ENCODE peak calls at places on chromosomes 2 and 18, in four cellular contexts. One of them, this sample, is unnamed.

GRCh38 chr2:144217853-144218633 is 301.9 kb downstream of the ZEB2 start:
- DNase-seq in stimulated activated CD4-positive, alpha-beta T cell treated with anti-CD3 and anti-CD28 coated beads, Interleukin-1b, Interleukin-23, amount 100 ng/mL, for 4 hours: no peak
- DNase-seq in pulmonary artery endothelial cell: no peak
- DNase-seq in GM10248: no peak
- DNase-seq in this sample: no peak

GRCh38 chr2:148658807-148659722 is 14.5 kb downstream of the EPC2 start:
- DNase-seq in stimulated activated CD4-positive, alpha-beta T cell treated with anti-CD3 and anti-CD28 coated beads, Interleukin-1b, Interleukin-23, amount 100 ng/mL, for 4 hours: no peak
- DNase-seq in pulmonary artery endothelial cell: peak; percentile 37
- DNase-seq in GM10248: peak; percentile 27
- DNase-seq in this sample: peak; percentile 79

GRCh38 chr2:174949988-174950687 is 55.0 kb downstream of the CHN1 start:
- DNase-seq in stimulated activated CD4-positive, alpha-beta T cell treated with anti-CD3 and anti-CD28 coated beads, Interleukin-1b, Interleukin-23, amount 100 ng/mL, for 4 hours: no peak
- DNase-seq in pulmonary artery endothelial cell: no peak
- DNase-seq in GM10248: no peak
- DNase-seq in this sample: no peak

GRCh38 chr2:46148369-46148736 is 148.9 kb upstream of the EPAS1 start:
- DNase-seq in stimulated activated CD4-positive, alpha-beta T cell treated with anti-CD3 and anti-CD28 coated beads, Interleukin-1b, Interleukin-23, amount 100 ng/mL, for 4 hours: no peak
- DNase-seq in pulmonary artery endothelial cell: no peak
- DNase-seq in GM10248: no peak
- DNase-seq in this sample: no peak

GRCh38 chr2:221969087-221969829 is 329.5 kb downstream of the PAX3 start:
- DNase-seq in stimulated activated CD4-positive, alpha-beta T cell treated with anti-CD3 and anti-CD28 coated beads, Interleukin-1b, Interleukin-23, amount 100 ng/mL, for 4 hours: no peak
- DNase-seq in pulmonary artery endothelial cell: peak; percentile 3
- DNase-seq in GM10248: peak; percentile 29
- DNase-seq in this sample: no peak

GRCh38 chr2:165582409-165582808 is 112.9 kb downstream of the CSRNP3 start:
- DNase-seq in stimulated activated CD4-positive, alpha-beta T cell treated with anti-CD3 and anti-CD28 coated beads, Interleukin-1b, Interleukin-23, amount 100 ng/mL, for 4 hours: no peak
- DNase-seq in pulmonary artery endothelial cell: no peak
- DNase-seq in GM10248: no peak
- DNase-seq in this sample: no peak

GRCh38 chr2:73297586-73297985 is 4.2 kb upstream of the EGR4 start:
- DNase-seq in stimulated activated CD4-positive, alpha-beta T cell treated with anti-CD3 and anti-CD28 coated beads, Interleukin-1b, Interleukin-23, amount 100 ng/mL, for 4 hours: no peak
- DNase-seq in pulmonary artery endothelial cell: no peak
- DNase-seq in GM10248: no peak
- DNase-seq in this sample: no peak

GRCh38 chr2:43218550-43219382 is 7.6 kb downstream of the ZFP36L2 start:
- DNase-seq in stimulated activated CD4-positive, alpha-beta T cell treated with anti-CD3 and anti-CD28 coated beads, Interleukin-1b, Interleukin-23, amount 100 ng/mL, for 4 hours: no peak
- DNase-seq in pulmonary artery endothelial cell: no peak
- DNase-seq in GM10248: no peak
- DNase-seq in this sample: no peak

GRCh38 chr2:86332654-86333053 is 4.8 kb downstream of the REEP1 start:
- DNase-seq in stimulated activated CD4-positive, alpha-beta T cell treated with anti-CD3 and anti-CD28 coated beads, Interleukin-1b, Interleukin-23, amount 100 ng/mL, for 4 hours: no peak
- DNase-seq in pulmonary artery endothelial cell: no peak
- DNase-seq in GM10248: no peak
- DNase-seq in this sample: no peak

GRCh38 chr2:9796056-9796792 is 47.0 kb upstream of the TAF1B start:
- DNase-seq in stimulated activated CD4-positive, alpha-beta T cell treated with anti-CD3 and anti-CD28 coated beads, Interleukin-1b, Interleukin-23, amount 100 ng/mL, for 4 hours: no peak
- DNase-seq in pulmonary artery endothelial cell: no peak
- DNase-seq in GM10248: no peak
- DNase-seq in this sample: no peak

GRCh38 chr18:56505293-56505692 is 133.1 kb downstream of the TXNL1 start:
- DNase-seq in stimulated activated CD4-positive, alpha-beta T cell treated with anti-CD3 and anti-CD28 coated beads, Interleukin-1b, Interleukin-23, amount 100 ng/mL, for 4 hours: no peak
- DNase-seq in pulmonary artery endothelial cell: no peak
- DNase-seq in GM10248: no peak
- DNase-seq in this sample: no peak